ENCODE peak calls at places on chromosomes 11 and 22, in nine cellular contexts. B is prostate gland; Z is CD4-positive, alpha-beta memory T cell; K is testis; H is IMR-90; T is Karpas-422; U is ovary; A is pancreas; M is CD8-positive, alpha-beta memory T cell. J is an unnamed sample.

GRCh38 chr11:104967493-104968364 is 645 bp downstream of the CASP4 start:
- DNase-seq in T (no peak), U (no peak), A (no peak), K (no peak), B (no peak), M (no peak), H (peak), Z (no peak), J (no peak)

GRCh38 chr11:72189448-72190250 is 2.3 kb upstream of the FOLR1 start:
- DNase-seq in H (no peak), K (peak), A (peak), B (no peak), M (no peak), U (no peak), T (no peak), Z (no peak), J (no peak)

GRCh38 chr22:47805394-47805935 is 1043.0 kb downstream of the TBC1D22A start:
- DNase-seq in H (no peak), M (no peak), A (no peak), Z (no peak), K (no peak), B (no peak), T (no peak), U (no peak), J (no peak)

GRCh38 chr11:11253487-11253886 is 99.6 kb downstream of the CSNK2A3 start:
- DNase-seq in T (no peak), U (no peak), H (no peak), B (no peak), Z (no peak), M (no peak), K (no peak), A (no peak), J (no peak)

GRCh38 chr11:13107544-13108044 is 98.5 kb downstream of the RASSF10 start:
- DNase-seq in A (no peak), T (no peak), U (no peak), K (no peak), M (no peak), B (no peak), Z (no peak), H (no peak), J (no peak)

GRCh38 chr11:38089728-38090127 is 1491.7 kb upstream of the RAG2 start:
- DNase-seq in K (no peak), M (no peak), A (no peak), T (no peak), H (no peak), B (no peak), Z (no peak), U (no peak), J (no peak)

GRCh38 chr11:112248216-112248615 is 12.4 kb downstream of the PLET1 start:
- DNase-seq in Z (no peak), B (no peak), A (no peak), H (peak), U (no peak), T (no peak), M (no peak), K (no peak), J (no peak)

GRCh38 chr22:20154602-20155183 is 3.8 kb upstream of the CCDC188 start:
- DNase-seq in K (no peak), T (no peak), U (no peak), B (no peak), M (no peak), A (no peak), Z (no peak), H (no peak), J (no peak)

GRCh38 chr11:23540101-23540561 is 679.9 kb upstream of the CCDC179 start:
- DNase-seq in H (peak), Z (no peak), M (no peak), A (peak), B (no peak), T (peak), K (peak), U (no peak), J (no peak)

GRCh38 chr11:27443746-27444465 is 28.7 kb downstream of the LGR4 start:
- DNase-seq in M (no peak), B (no peak), T (no peak), U (no peak), Z (no peak), K (peak), A (no peak), H (no peak), J (no peak)

GRCh38 chr22:29716814-29717213 is 3.0 kb upstream of the CABP7 start:
- DNase-seq in K (peak), U (peak), B (peak), T (peak), M (no peak), Z (no peak), H (peak), A (peak), J (no peak)

GRCh38 chr22:20244250-20244648 is 23.9 kb downstream of the RTN4R start:
- DNase-seq in H (no peak), B (no peak), T (no peak), Z (no peak), U (no peak), M (no peak), A (no peak), K (no peak), J (no peak)

GRCh38 chr11:62400281-62400680 is 18.6 kb upstream of the SCGB1A1 start:
- DNase-seq in T (no peak), A (no peak), U (no peak), Z (no peak), M (no peak), H (no peak), K (no peak), B (no peak), J (no peak)

GRCh38 chr22:39219071-39220050 is 25.4 kb downstream of the PDGFB start:
- DNase-seq in T (peak), B (no peak), Z (no peak), K (no peak), M (no peak), H (no peak), U (no peak), A (no peak), J (no peak)

GRCh38 chr11:124108158-124108557 is 7.1 kb upstream of the VWA5A start:
- DNase-seq in H (peak), Z (no peak), T (peak), B (no peak), M (no peak), A (no peak), K (peak), U (no peak), J (no peak)

GRCh38 chr22:44954113-44954512 is 55.7 kb downstream of the PHF21B start:
- DNase-seq in Z (no peak), A (no peak), H (no peak), K (no peak), T (no peak), B (no peak), U (no peak), M (no peak), J (no peak)
- H3K4me3 ChIP-seq in Z (no peak), A (no peak), H (no peak), K (no peak), T (no peak), B (no peak), U (no peak), M (no peak), J (no peak)

DNA sequence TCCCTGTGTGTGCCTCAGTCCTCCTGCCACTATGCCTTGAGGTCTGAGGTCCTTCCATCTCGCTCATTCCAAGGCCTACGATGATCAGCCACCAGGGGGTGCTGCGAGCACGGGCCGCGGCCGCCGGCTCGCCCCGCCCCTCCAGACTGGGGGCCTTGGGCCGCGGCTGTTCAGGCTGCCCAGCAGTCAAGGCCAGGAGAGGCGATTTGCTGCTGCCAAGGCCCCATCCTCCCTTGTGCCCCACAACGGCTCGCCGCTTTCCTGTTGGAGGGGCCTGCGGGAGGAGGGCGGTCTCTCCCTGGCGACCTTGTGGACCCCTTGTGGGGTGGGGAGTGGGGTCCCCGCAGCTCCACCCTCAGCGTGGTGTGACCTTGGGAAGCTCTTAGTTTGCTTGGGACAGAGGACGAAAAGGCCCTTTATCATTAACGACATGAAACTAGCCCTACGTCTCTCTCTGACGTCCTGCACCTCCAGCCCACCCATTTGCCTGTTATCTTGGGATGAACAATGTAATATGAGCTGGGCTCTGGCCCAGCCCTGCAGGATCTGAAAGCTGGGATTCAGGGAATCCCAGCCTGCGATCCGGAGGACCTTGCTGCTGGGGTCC is 5.4 kb upstream of the GALR3 start:
- DNase-seq in M (peak), H (peak), A (peak), T (peak), U (peak), B (peak), Z (peak), K (peak), J (peak)
- H3K4me3 ChIP-seq in M (peak), H (peak), A (peak), T (peak), U (peak), B (peak), Z (peak), K (peak), J (peak)

GRCh38 chr11:128776434-128777284 is 82.8 kb downstream of the FLI1 start:
- DNase-seq in A (peak), K (peak), H (peak), T (peak), M (no peak), B (no peak), U (peak), Z (peak), J (no peak)

GRCh38 chr11:128775513-128775912 is 81.6 kb downstream of the FLI1 start:
- DNase-seq in B (no peak), U (no peak), K (no peak), M (no peak), A (no peak), Z (no peak), H (no peak), T (no peak), J (no peak)

GRCh38 chr11:128777369-128778011 is 83.6 kb downstream of the FLI1 start:
- DNase-seq in A (no peak), M (no peak), T (no peak), K (no peak), Z (no peak), B (no peak), U (no peak), H (no peak), J (no peak)

GRCh38 chr11:128774593-128774992 is 80.7 kb downstream of the FLI1 start:
- DNase-seq in T (no peak), K (no peak), M (no peak), A (no peak), U (no peak), Z (no peak), B (no peak), H (no peak), J (no peak)

DNA sequence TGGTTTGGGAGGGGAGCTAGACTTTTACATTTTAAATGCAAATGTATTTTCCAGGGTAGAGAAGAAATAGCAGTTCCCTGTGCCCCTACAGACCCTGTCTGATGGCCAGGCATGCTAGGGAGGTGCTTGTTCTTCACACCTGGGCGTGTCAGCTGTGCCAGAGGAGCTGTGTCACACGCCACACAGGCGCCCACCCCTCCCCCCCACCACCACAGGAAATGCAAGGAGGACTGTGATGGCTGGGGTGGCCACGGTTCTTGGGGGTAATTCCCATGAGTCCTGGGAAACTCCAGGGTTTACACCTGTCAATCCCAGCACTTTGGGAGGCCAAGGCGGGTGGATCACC is 82.2 kb downstream of the FLI1 start:
- DNase-seq in U (no peak), H (no peak), M (peak), T (no peak), Z (peak), K (no peak), B (no peak), A (no peak), J (peak)
- H3K4me3 ChIP-seq in U (no peak), H (no peak), M (no peak), T (no peak), Z (no peak), K (no peak), B (no peak), A (no peak), J (no peak)

GRCh38 chr11:26283852-26284421 is 48.0 kb upstream of the ANO3 start:
- DNase-seq in B (no peak), T (no peak), U (no peak), K (no peak), H (no peak), A (no peak), M (no peak), Z (no peak), J (no peak)
- H3K4me3 ChIP-seq in B (no peak), T (no peak), U (no peak), K (peak), H (no peak), A (no peak), M (no peak), Z (no peak), J (no peak)

GRCh38 chr11:66011785-66012303 is at the start of gene CST6:
- DNase-seq in B (no peak), Z (no peak), A (no peak), U (no peak), T (no peak), K (no peak), M (no peak), H (no peak), J (no peak)
- H3K4me3 ChIP-seq in B (no peak), Z (no peak), A (peak), U (peak), T (no peak), K (peak), M (no peak), H (no peak), J (no peak)

DNA sequence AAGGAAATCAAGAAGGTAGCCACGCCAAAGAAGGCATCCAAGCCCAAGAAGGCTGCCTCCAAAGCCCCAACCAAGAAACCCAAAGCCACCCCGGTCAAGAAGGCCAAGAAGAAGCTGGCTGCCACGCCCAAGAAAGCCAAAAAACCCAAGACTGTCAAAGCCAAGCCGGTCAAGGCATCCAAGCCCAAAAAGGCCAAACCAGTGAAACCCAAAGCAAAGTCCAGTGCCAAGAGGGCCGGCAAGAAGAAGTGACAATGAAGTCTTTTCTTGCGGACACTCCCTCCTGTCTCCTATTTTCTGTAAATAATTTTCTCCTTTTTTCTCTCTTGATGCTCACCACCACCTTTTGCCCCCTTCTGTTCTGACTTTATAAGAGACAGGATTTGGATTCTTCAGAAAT is 1.9 kb upstream of the GCAT start:
- DNase-seq in Z (no peak), T (no peak), K (no peak), A (no peak), U (no peak), M (no peak), B (no peak), H (no peak), J (no peak)
- H3K4me3 ChIP-seq in Z (no peak), T (no peak), K (peak), A (peak), U (peak), M (peak), B (peak), H (peak), J (no peak)

DNA sequence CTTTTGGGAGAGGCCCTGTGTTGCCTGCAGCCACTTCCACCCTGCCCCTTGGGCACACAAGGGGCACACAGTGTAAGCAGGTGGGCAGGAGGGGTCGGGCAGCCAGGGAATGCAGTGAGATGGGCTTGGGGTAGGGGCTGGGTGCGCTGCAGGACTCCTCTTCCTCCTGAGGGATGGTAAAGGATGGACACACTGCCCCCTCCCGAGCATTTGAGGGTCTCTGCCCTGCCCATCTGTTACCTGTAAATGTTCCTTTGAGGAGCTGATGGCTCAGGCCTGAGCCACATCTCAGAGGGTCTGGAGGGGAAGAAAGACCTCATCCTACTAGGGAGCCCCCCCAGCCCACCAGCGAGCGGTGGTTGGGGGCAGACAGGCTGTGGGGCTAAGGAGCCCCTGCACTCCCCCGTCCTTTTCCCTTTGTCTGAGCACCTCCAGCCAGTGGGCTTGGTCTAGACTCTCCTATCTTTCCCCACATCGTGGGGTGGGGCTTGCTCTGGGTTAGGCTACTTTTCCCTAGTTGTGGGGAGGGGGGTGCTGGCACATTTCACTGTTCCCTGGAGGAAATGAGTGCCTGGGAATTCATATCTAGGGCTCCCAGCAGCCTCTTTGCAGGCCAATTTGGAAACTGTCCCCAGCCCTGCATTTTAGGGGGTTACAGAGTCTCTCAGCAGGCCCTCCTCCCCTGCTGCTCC is 1.7 kb upstream of the TSSC4 start:
- DNase-seq in A (no peak), H (no peak), Z (no peak), K (no peak), T (no peak), U (peak), B (no peak), M (no peak), J (no peak)
- H3K4me3 ChIP-seq in A (peak), H (no peak), Z (no peak), K (no peak), T (peak), U (no peak), B (no peak), M (peak), J (no peak)

DNA sequence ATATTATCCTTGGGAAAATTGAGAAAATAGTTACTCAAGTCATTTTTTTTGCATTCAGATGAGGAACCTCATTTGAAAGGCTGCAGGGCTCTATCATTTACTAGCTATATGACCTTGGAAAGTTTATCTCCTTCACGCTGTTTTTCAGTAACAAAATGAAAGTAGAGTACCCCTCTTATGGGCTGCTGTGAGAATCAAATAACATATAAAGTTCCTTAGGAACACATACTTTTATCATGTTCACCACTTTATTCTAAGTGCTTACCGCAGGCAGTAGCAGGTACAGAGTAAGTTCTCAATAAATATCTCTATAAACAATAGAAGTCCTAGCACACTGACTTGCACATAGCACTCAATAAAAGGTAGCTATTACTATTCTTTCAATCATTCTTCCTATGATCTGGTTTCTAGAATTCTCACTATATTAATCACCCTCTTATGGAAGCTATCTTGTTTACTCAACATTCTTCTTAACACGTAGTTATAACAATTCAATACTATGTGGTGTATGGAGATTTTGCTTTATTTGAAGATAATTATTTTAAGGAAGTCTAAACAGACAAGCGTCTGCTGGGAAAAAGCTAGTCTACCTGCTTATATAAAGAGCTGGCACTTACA is 1.9 kb downstream of the C11orf71 start:
- DNase-seq in T (no peak), M (no peak), B (no peak), H (no peak), Z (no peak), A (no peak), K (no peak), U (no peak), J (no peak)
- H3K4me3 ChIP-seq in T (no peak), M (no peak), B (no peak), H (peak), Z (no peak), A (peak), K (no peak), U (no peak), J (no peak)